ENCODE peak calls at places on chromosome 13, in six cellular contexts. F is Peyer's patch, L is H9, S is astrocyte, B is pancreas, Q is neural progenitor cell. G is an unnamed sample. For H3K4me1, the result is how much of the 10 kb centered on the place peaks cover.

GRCh38 chr13:53783466-53783865 is 754.9 kb downstream of the OLFM4 start:
- DNase-seq in F (no peak), L (no peak), S (no peak), B (no peak), Q (no peak), G (no peak)

GRCh38 chr13:33364192-33364591 is 78.6 kb upstream of the STARD13 start:
- DNase-seq in F (no peak), L (no peak), S (no peak), B (no peak), Q (no peak), G (no peak)

GRCh38 chr13:32142956-32143375 is 111.4 kb downstream of the FRY start:
- DNase-seq in F (no peak), L (peak), S (peak), B (no peak), Q (peak), G (no peak)

GRCh38 chr13:33489563-33489962 is 204.0 kb upstream of the STARD13 start:
- DNase-seq in F (no peak), L (no peak), S (no peak), B (no peak), Q (peak), G (no peak)

GRCh38 chr13:79988573-79988972 is 352.4 kb downstream of the SPRY2 start:
- DNase-seq in F (peak), L (no peak), S (peak), B (no peak), Q (no peak), G (peak)

GRCh38 chr13:105342421-105342820 is 1193.0 kb downstream of the EFNB2 start:
- DNase-seq in F (no peak), L (no peak), S (peak), B (no peak), Q (no peak), G (no peak)

GRCh38 chr13:100707818-100708740 is 33.5 kb upstream of the TMTC4 start:
- DNase-seq in F (no peak), L (no peak), S (peak), B (no peak), Q (no peak), G (peak)

GRCh38 chr13:55528434-55528833 is 1612.3 kb upstream of the PRR20A start:
- DNase-seq in F (no peak), L (no peak), S (no peak), B (no peak), Q (peak), G (no peak)

GRCh38 chr13:65638572-65639168 is 1591.5 kb downstream of the PCDH9 start:
- DNase-seq in F (no peak), L (no peak), S (peak), B (no peak), Q (peak), G (peak)

GRCh38 chr13:71611292-71611691 is 255.7 kb downstream of the DACH1 start:
- DNase-seq in F (no peak), L (no peak), S (no peak), B (no peak), Q (no peak), G (no peak)

GRCh38 chr13:78993792-78994191 is 334.8 kb upstream of the OBI1 start:
- DNase-seq in F (no peak), L (no peak), S (no peak), B (no peak), Q (peak), G (no peak)

GRCh38 chr13:43830481-43830873 is 43.7 kb upstream of the ENOX1 start:
- DNase-seq in F (no peak), L (no peak), S (peak), B (no peak), Q (no peak), G (peak)

GRCh38 chr13:32277838-32278237 is 37.3 kb downstream of the ZAR1L start:
- DNase-seq in F (no peak), L (no peak), S (no peak), B (no peak), Q (no peak), G (no peak)

GRCh38 chr13:56015919-56016318 is 1124.8 kb upstream of the PRR20A start:
- DNase-seq in F (no peak), L (no peak), S (no peak), B (no peak), Q (no peak), G (no peak)

GRCh38 chr13:73451120-73452029 is 392.6 kb downstream of the KLF5 start:
- DNase-seq in F (peak), L (no peak), S (no peak), B (no peak), Q (no peak), G (no peak)

GRCh38 chr13:35818577-35819165 is 312.5 kb downstream of the DCLK1 start:
- DNase-seq in F (no peak), L (no peak), S (no peak), B (no peak), Q (peak), G (no peak)

GRCh38 chr13:97385146-97385545 is 48.8 kb upstream of the RAP2A start:
- DNase-seq in F (no peak), L (no peak), S (peak), B (no peak), Q (no peak), G (no peak)
- H3K27ac ChIP-seq in F (no peak), L (no peak), S (no peak), B (no peak), Q (no peak), G (no peak)

GRCh38 chr13:49521216-49521615 is 25.5 kb downstream of the PHF11 start:
- DNase-seq in F (no peak), L (no peak), S (no peak), B (no peak), Q (no peak), G (no peak)

GRCh38 chr13:49512578-49512977 is 16.8 kb downstream of the PHF11 start:
- DNase-seq in F (no peak), L (no peak), S (no peak), B (no peak), Q (no peak), G (no peak)

GRCh38 chr13:49516467-49516866 is 20.7 kb downstream of the PHF11 start:
- DNase-seq in F (no peak), L (no peak), S (no peak), B (no peak), Q (no peak), G (no peak)

GRCh38 chr13:49517461-49517860 is 21.7 kb downstream of the PHF11 start:
- DNase-seq in F (no peak), L (no peak), S (no peak), B (no peak), Q (peak), G (no peak)
- TF ChIP-seq CTCF in F (no peak), L (peak), S (peak), B (no peak), Q (peak), G (peak)

GRCh38 chr13:98487016-98487415 is 89.9 kb downstream of the STK24 start:
- DNase-seq in F (no peak), L (no peak), S (no peak), B (no peak), Q (no peak), G (no peak)
- H3K4me1 ChIP-seq in F (under half), L (under half), S (half or more), B (under half), Q (half or more), G (under half)

DNA sequence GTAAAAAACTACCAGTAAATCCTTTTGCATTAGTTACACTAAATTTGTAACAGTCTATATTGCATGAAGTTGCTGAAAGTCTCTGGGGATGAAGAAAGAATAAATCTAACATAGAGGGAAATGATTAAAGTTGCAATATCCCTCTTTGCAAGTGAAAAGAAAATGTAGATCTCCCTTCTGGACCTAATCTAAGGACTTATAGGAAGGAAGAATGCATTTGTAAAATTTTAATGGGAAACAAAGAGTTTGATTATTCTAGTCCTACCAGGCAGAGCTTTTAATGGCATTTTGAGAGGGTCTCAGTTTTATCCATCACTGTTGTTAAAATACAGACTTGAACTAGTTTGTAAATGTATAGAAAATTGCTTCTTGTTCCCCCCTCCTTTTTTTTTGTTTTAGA is 215.8 kb downstream of the ATP8A2 start:
- DNase-seq in F (no peak), L (no peak), S (no peak), B (no peak), Q (no peak), G (no peak)
- H3K27ac ChIP-seq in F (no peak), L (no peak), S (no peak), B (no peak), Q (no peak), G (no peak)

G was measured in foreskin keratinocyte.